ENCODE peak calls at places on chromosomes 5 and 9, in four cellular contexts. W is activated CD8-positive, alpha-beta memory T cell treated with anti-CD3 and anti-CD28 coated beads for 48 hours; K is H4; E is adrenal gland. F is an unnamed sample.
A peak's percentile ranks its signal among the peaks of the same experiment; 100 is the strongest.

GRCh38 chr5:172659909-172660628 is 19.0 kb downstream of the NEURL1B start:
- DNase-seq in E (peak; percentile 87), W (no peak), K (peak; percentile 39), F (peak; percentile 96)

GRCh38 chr5:159353661-159354252 is 23.5 kb upstream of the IL12B start:
- DNase-seq in E (no peak), K (no peak), W (no peak), F (no peak)

GRCh38 chr5:169751490-169751889 is 114.4 kb downstream of the DOCK2 start:
- DNase-seq in W (no peak), E (no peak), K (no peak), F (no peak)

GRCh38 chr9:114386886-114387677 is 700 bp downstream of the AKNA start:
- DNase-seq in K (no peak), E (peak; percentile 37), W (no peak), F (peak; percentile 57)

GRCh38 chr5:18305288-18305899 is 671.1 kb downstream of the TAF11L14 start:
- DNase-seq in K (peak; percentile 68), E (no peak), W (no peak), F (peak; percentile 50)

GRCh38 chr5:82942083-82942881 is 134.9 kb downstream of the TMEM167A start:
- DNase-seq in E (no peak), W (no peak), K (no peak), F (no peak)

GRCh38 chr9:90107021-90107771 is 502.4 kb downstream of the GADD45G start:
- DNase-seq in K (peak; percentile 47), W (no peak), E (peak; percentile 85), F (peak; percentile 55)

GRCh38 chr5:56676091-56676768 is 139.1 kb upstream of the MAP3K1 start:
- DNase-seq in K (no peak), E (no peak), W (no peak), F (no peak)

F was measured in mesenchymal stem cell.